ENCODE peak calls at places on chromosome 19, in eight cellular contexts. O is EL, I is GM12865, M is glutamatergic neuron, W is hippocampal formation, U is sigmoid colon, P is A549, D is T-cell. J is an unnamed sample.

GRCh38 chr19:14582894-14583340 is at the start of gene CLEC17A:
- DNase-seq in O (no peak), M (no peak), U (no peak), D (no peak), I (peak; percentile 95), W (no peak), P (no peak), J (no peak)

GRCh38 chr19:3668331-3669133 is 31.7 kb downstream of the PIP5K1C start:
- DNase-seq in U (no peak), P (no peak), I (no peak), D (no peak), M (no peak), W (no peak), O (no peak), J (peak; percentile 50)

GRCh38 chr19:6092329-6093286 is 17.7 kb downstream of the RFX2 start:
- DNase-seq in O (peak; percentile 88), D (no peak), I (peak; percentile 41), U (peak; percentile 93), M (peak; percentile 80), W (no peak), P (peak; percentile 50), J (peak; percentile 78)

GRCh38 chr19:28549680-28550277 is 663.2 kb downstream of the UQCRFS1 start:
- DNase-seq in U (no peak), D (no peak), I (no peak), O (no peak), P (no peak), M (no peak), W (no peak), J (no peak)

GRCh38 chr19:36489920-36490415 is 607 bp upstream of the ZNF566 start:
- DNase-seq in P (peak; percentile 96), O (peak; percentile 95), W (no peak), D (peak; percentile 43), U (no peak), I (peak; percentile 95), M (peak; percentile 81), J (peak; percentile 79)

GRCh38 chr19:36009220-36009619 is 607 bp upstream of the SYNE4 start:
- DNase-seq in W (peak; percentile 25), D (no peak), P (peak; percentile 84), O (peak; percentile 69), I (peak; percentile 66), M (peak; percentile 75), U (peak; percentile 90), J (peak; percentile 60)

GRCh38 chr19:38145627-38146026 is 78.4 kb downstream of the DPF1 start:
- DNase-seq in W (no peak), I (no peak), D (no peak), U (no peak), O (no peak), M (no peak), P (no peak), J (no peak)

GRCh38 chr19:46016426-46017094 is 6.3 kb downstream of the PGLYRP1 start:
- DNase-seq in D (peak; percentile 51), P (peak; percentile 84), O (peak; percentile 75), M (peak; percentile 92), I (peak; percentile 86), U (peak; percentile 87), W (peak; percentile 59), J (peak; percentile 71)

GRCh38 chr19:3923096-3923758 is 9.6 kb upstream of the NMRK2 start:
- DNase-seq in M (no peak), W (no peak), D (no peak), I (no peak), O (no peak), U (no peak), P (no peak), J (no peak)

GRCh38 chr19:1417145-1417544 is 9.8 kb downstream of the DAZAP1 start:
- DNase-seq in O (no peak), P (no peak), M (no peak), W (no peak), D (no peak), I (no peak), U (no peak), J (no peak)

GRCh38 chr19:52464798-52465470 is 11.6 kb downstream of the ZNF578 start:
- DNase-seq in U (no peak), I (no peak), W (no peak), O (no peak), D (no peak), M (no peak), P (peak; percentile 8), J (no peak)

GRCh38 chr19:46861691-46862503 is 1.1 kb downstream of the ARHGAP35 start:
- DNase-seq in P (no peak), U (peak; percentile 70), D (no peak), O (peak; percentile 26), M (no peak), I (peak; percentile 29), W (no peak), J (no peak)

GRCh38 chr19:49421039-49421877 is 2.0 kb downstream of the PTH2 start:
- DNase-seq in O (peak; percentile 61), D (no peak), I (no peak), P (no peak), M (peak; percentile 87), W (no peak), U (no peak), J (no peak)

GRCh38 chr19:38142176-38143035 is 81.6 kb downstream of the DPF1 start:
- DNase-seq in I (peak; percentile 35), O (peak; percentile 47), D (no peak), M (peak; percentile 80), W (peak; percentile 72), P (peak; percentile 98), U (no peak), J (peak; percentile 60)

GRCh38 chr19:15442142-15442920 is 7.4 kb downstream of the WIZ start:
- DNase-seq in M (no peak), U (no peak), D (no peak), P (no peak), W (no peak), O (no peak), I (no peak), J (no peak)

GRCh38 chr19:56301152-56301551 is 13.5 kb downstream of the ZSCAN5A start:
- DNase-seq in U (no peak), W (no peak), O (no peak), I (no peak), P (no peak), D (no peak), M (no peak), J (no peak)